ENCODE peak calls at places on chromosome 9, in four cellular contexts. J is A549, T is SK-N-SH, O is GM12878. Z is an unnamed sample.

GRCh38 chr9:134493471-134494272 is 147.9 kb upstream of the COL5A1 start:
- DNase-seq in J (no peak), T (no peak), O (no peak), Z (no peak)

GRCh38 chr9:116286287-116286686 is 132.7 kb downstream of the PAPPA start:
- DNase-seq in J (no peak), T (no peak), O (no peak), Z (no peak)

GRCh38 chr9:31185831-31186230 is 1198.6 kb upstream of the ACO1 start:
- DNase-seq in J (no peak), T (no peak), O (no peak), Z (no peak)

GRCh38 chr9:77946969-77947368 is 84.6 kb downstream of the GNAQ start:
- DNase-seq in J (no peak), T (no peak), O (no peak), Z (no peak)

GRCh38 chr9:134963546-134963945 is 45.8 kb upstream of the FCN1 start:
- DNase-seq in J (no peak), T (no peak), O (no peak), Z (no peak)

GRCh38 chr9:21866302-21866701 is 63.9 kb downstream of the MTAP start:
- DNase-seq in J (no peak), T (no peak), O (no peak), Z (no peak)

GRCh38 chr9:81584099-81584498 is 105.2 kb downstream of the TLE1 start:
- DNase-seq in J (no peak), T (no peak), O (no peak), Z (peak; percentile 59)

GRCh38 chr9:112031400-112031799 is 134.8 kb downstream of the UGCG start:
- DNase-seq in J (no peak), T (no peak), O (no peak), Z (no peak)

GRCh38 chr9:115275753-115276152 is 157.8 kb upstream of the TNC start:
- DNase-seq in J (no peak), T (no peak), O (no peak), Z (no peak)

GRCh38 chr9:123267481-123268239 is 726 bp downstream of the STRBP start:
- DNase-seq in J (no peak), T (peak; percentile 61), O (no peak), Z (no peak)

GRCh38 chr9:110638381-110638954 is 30.1 kb upstream of the MUSK start:
- DNase-seq in J (peak; percentile 31), T (no peak), O (no peak), Z (no peak)

GRCh38 chr9:78286125-78286524 is 10.8 kb upstream of the PSAT1 start:
- DNase-seq in J (no peak), T (no peak), O (no peak), Z (no peak)

GRCh38 chr9:122389799-122390481 is 19.1 kb downstream of the PTGS1 start:
- DNase-seq in J (no peak), T (no peak), O (no peak), Z (no peak)

GRCh38 chr9:72753261-72753893 is 199.5 kb downstream of the ALDH1A1 start:
- DNase-seq in J (peak; percentile 56), T (no peak), O (no peak), Z (no peak)

GRCh38 chr9:33517373-33517772 is 6.7 kb upstream of the ANKRD18B start:
- DNase-seq in J (peak; percentile 65), T (peak; percentile 52), O (no peak), Z (peak; percentile 21)

GRCh38 chr9:132082188-132082587 is 2.5 kb upstream of the MED27 start:
- DNase-seq in J (peak; percentile 37), T (no peak), O (no peak), Z (no peak)

GRCh38 chr9:134128727-134129679 is 6.9 kb upstream of the WDR5 start:
- DNase-seq in J (no peak), T (no peak), O (no peak), Z (no peak)

GRCh38 chr9:117704024-117704575 is at the start of gene TLR4:
- DNase-seq in J (no peak), T (no peak), O (peak; percentile 45), Z (no peak)

GRCh38 chr9:79763861-79764260 is 192.1 kb downstream of the TLE4 start:
- DNase-seq in J (no peak), T (no peak), O (no peak), Z (no peak)
- TF ChIP-seq PBX3 in J (no peak), T (no peak), O (no peak), Z (no peak)

GRCh38 chr9:94861589-94862241 is 135.2 kb downstream of the AOPEP start:
- DNase-seq in J (peak; percentile 51), T (no peak), O (no peak), Z (no peak)
- TF ChIP-seq PBX3 in J (no peak), T (no peak), O (no peak), Z (no peak)

GRCh38 chr9:137578518-137579258 is at the start of gene DPH7:
- DNase-seq in J (peak; percentile 93), T (peak; percentile 100), O (peak; percentile 35), Z (peak; percentile 84)
- TF ChIP-seq PBX3 in J (no peak), T (peak; percentile 32), O (no peak), Z (no peak)

DNA sequence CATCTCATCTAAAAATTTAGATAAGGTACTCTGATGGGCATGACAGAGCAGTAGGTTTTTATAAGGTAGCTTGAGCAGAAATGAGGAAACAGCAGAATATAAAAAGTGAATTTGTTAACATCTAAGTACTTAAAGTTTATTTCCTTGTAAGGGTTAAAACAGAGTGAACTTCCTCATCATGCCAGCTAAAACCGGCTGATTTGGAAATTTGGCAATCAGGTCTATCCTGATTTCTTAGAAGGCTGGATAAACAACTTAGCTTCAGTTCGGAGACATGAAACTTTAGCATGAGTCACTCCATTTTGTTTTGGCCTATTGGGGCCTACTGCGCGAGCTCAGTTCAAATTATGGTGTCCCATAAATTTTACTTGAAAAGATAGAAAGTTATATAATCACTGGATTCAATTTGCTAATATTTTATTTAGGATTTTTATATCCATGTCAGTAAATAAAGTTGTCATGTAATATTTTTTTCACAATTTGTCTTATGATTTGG is 241.6 kb upstream of the RORB start:
- DNase-seq in J (no peak), T (no peak), O (no peak), Z (no peak)
- TF ChIP-seq PBX3 in J (no peak), T (no peak), O (no peak), Z (no peak)

GRCh38 chr9:119289740-119290139 is 79.5 kb downstream of the BRINP1 start:
- DNase-seq in J (peak; percentile 53), T (peak; percentile 47), O (no peak), Z (peak; percentile 32)
- TF ChIP-seq PBX3 in J (no peak), T (no peak), O (no peak), Z (no peak)

DNA sequence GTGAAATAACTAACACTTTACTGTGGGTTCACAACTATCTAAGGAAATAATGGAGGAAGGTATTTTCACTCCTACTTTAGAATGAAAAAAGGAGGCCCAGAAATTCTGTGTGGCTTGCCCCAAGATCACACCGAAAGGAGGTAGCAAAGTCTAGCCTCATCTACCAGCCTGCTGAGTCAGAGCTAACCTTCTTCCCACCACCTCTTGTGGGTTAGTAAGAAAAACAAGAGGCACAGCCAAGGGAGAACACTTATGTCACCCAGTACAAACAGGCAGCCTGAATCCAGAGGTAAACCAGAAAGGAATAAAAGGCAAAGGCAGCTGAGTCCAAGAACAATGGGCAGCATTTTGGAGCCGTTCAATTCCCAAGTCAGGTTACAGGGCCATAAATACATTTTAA is 91.9 kb upstream of the RASEF start:
- DNase-seq in J (no peak), T (no peak), O (no peak), Z (no peak)
- TF ChIP-seq PBX3 in J (no peak), T (no peak), O (no peak), Z (no peak)

GRCh38 chr9:70924905-70925547 is 196.4 kb downstream of the TRPM3 start:
- DNase-seq in J (peak; percentile 65), T (peak; percentile 17), O (no peak), Z (peak; percentile 56)

GRCh38 chr9:70924380-70924779 is 197.0 kb downstream of the TRPM3 start:
- DNase-seq in J (no peak), T (no peak), O (no peak), Z (no peak)

GRCh38 chr9:70921126-70921525 is 200.3 kb downstream of the TRPM3 start:
- DNase-seq in J (no peak), T (no peak), O (no peak), Z (no peak)

DNA sequence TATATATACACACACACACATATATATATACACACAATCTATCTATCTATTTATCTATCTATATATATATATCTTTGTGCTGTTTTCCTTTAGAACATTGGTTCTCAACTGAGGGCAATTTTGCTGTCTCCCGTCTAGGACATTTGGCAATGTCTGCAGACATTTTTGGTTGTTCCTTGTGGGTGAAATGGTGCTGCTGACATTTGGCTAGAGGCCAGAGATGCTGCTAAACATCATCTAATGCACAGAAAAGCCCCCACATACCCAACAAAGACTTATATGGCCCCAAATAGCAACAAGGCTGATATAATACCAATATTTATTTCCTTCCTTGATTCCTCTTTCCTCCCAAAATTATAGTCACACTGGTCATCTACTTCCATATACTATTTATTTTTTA is 197.5 kb downstream of the TRPM3 start:
- DNase-seq in J (no peak), T (no peak), O (no peak), Z (no peak)
- TF ChIP-seq PBX3 in J (no peak), T (no peak), O (no peak), Z (no peak)

DNA sequence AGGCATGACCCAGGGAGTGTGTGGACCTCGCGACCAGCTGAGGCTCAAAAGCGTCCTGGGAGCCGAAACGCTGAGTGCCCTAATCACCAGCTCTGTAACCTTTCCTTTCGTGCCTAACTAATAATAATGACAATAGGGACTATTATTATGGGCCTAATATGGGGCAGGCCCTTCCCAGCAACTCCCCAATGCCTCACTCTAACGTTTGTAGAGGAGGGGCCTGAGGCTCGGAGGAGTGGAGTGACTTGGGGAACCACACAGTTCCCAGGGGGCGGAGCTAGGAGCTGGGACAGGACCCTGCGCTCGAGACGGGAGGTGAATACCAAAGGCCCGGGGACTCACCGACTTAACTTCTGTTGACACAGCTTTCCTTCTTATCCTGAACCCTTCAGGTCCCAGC is 922 bp upstream of the IER5L start:
- DNase-seq in J (no peak), T (no peak), O (no peak), Z (no peak)
- TF ChIP-seq PBX3 in J (no peak), T (no peak), O (no peak), Z (no peak)

GRCh38 chr9:70480405-70480980 is 66.0 kb upstream of the KLF9 start:
- DNase-seq in J (no peak), T (peak; percentile 57), O (no peak), Z (no peak)
- TF ChIP-seq PBX3 in J (no peak), T (no peak), O (no peak), Z (no peak)

DNA sequence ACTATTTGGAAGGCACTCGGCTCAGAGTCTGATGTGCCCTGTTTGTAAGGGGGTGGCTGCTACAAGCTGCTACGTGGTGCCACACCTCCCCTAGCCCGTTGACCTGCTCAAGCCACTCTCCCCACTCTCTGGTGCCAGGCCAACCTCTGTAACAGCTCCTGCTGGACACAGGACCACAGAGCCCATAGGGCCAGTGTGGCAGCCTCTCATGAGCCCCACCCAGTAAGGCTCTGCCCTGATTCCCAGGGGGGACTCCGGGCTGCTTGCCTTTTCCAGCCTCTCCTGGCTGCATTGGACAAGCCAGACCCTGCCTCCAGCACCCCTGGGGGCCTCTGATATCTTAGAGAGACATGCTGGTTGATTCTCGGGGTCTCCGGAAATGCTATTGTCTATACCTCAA is 53.3 kb upstream of the ANGPTL2 start:
- DNase-seq in J (no peak), T (no peak), O (no peak), Z (no peak)
- TF ChIP-seq PBX3 in J (no peak), T (no peak), O (no peak), Z (no peak)

Z was measured in HepG2.